ENCODE peak calls at places on chromosome 12, in eight cellular contexts. E is NCI-H2029 treated with DMSO at 0.1 percent for 48 hours; L is activated CD4-positive, alpha-beta T cell treated with anti-CD3 and anti-CD28 coated beads for 24 hours; R is mesendoderm; I is stomach; Y is dorsolateral prefrontal cortex; N is iris pigment epithelial cell; T is AG08395. M is an unnamed sample.

GRCh38 chr12:116604883-116605641 is 45.9 kb downstream of the MAP1LC3B2 start:
- DNase-seq in N (no peak), Y (no peak), E (no peak), T (peak), L (no peak), R (no peak), I (no peak), M (peak)

GRCh38 chr12:93040367-93040766 is 111.3 kb upstream of the EEA1 start:
- DNase-seq in R (no peak), E (no peak), T (no peak), L (no peak), N (no peak), I (no peak), Y (no peak), M (no peak)

GRCh38 chr12:31897791-31898503 is 61.3 kb upstream of the RESF1 start:
- DNase-seq in E (peak), N (peak), Y (no peak), I (peak), R (peak), L (no peak), T (no peak), M (peak)

GRCh38 chr12:106032141-106032925 is 106.4 kb downstream of the NUAK1 start:
- DNase-seq in Y (no peak), E (no peak), T (no peak), N (no peak), L (no peak), R (peak), I (no peak), M (no peak)

GRCh38 chr12:8018666-8019581 is 13.6 kb upstream of the FOXJ2 start:
- DNase-seq in T (no peak), R (peak), L (no peak), N (no peak), I (no peak), E (no peak), Y (peak), M (no peak)

GRCh38 chr12:92208613-92209121 is 63.0 kb upstream of the BTG1 start:
- DNase-seq in T (peak), N (peak), Y (no peak), E (no peak), L (no peak), R (peak), I (no peak), M (peak)

GRCh38 chr12:2273288-2273687 is 220.5 kb downstream of the CACNA1C start:
- DNase-seq in E (no peak), N (peak), R (no peak), L (no peak), I (no peak), T (peak), Y (no peak), M (peak)

GRCh38 chr12:109875572-109876131 is 4.7 kb downstream of the GLTP start:
- DNase-seq in T (no peak), E (peak), L (no peak), Y (no peak), R (no peak), I (no peak), N (no peak), M (no peak)

GRCh38 chr12:86777335-86777734 is 521.1 kb upstream of the MGAT4C start:
- DNase-seq in R (no peak), N (no peak), I (no peak), Y (no peak), L (no peak), T (no peak), E (no peak), M (no peak)

GRCh38 chr12:49358548-49359141 is 8.6 kb upstream of the SPATS2 start:
- DNase-seq in Y (no peak), L (no peak), T (peak), R (peak), N (peak), I (peak), E (peak), M (peak)

GRCh38 chr12:93990832-93991748 is 157.3 kb upstream of the PLXNC1 start:
- DNase-seq in E (no peak), T (peak), I (no peak), L (no peak), N (peak), Y (peak), R (peak), M (peak)

GRCh38 chr12:106296179-106296877 is 6.2 kb upstream of the TCP11L2 start:
- DNase-seq in R (no peak), L (no peak), Y (no peak), E (no peak), T (peak), N (peak), I (no peak), M (peak)

GRCh38 chr12:51821423-51822260 is 26.9 kb downstream of the FIGNL2 start:
- DNase-seq in N (no peak), T (no peak), I (no peak), L (peak), E (no peak), Y (no peak), R (no peak), M (no peak)

M was measured in fibroblast of mammary gland.